ENCODE peak calls at places on chromosomes 1 and 21, in six cellular contexts. One of them, this sample, is unnamed.
A peak's percentile ranks its signal among the peaks of the same experiment; 100 is the strongest.

GRCh38 chr1:230970432-230970831 is 8.2 kb downstream of the TTC13 start:
- DNase-seq in IMR-90: no peak
- DNase-seq in neuronal stem cell: no peak
- DNase-seq in mesendoderm: no peak
- DNase-seq in H9: no peak
- DNase-seq in H1: no peak
- DNase-seq in this sample: no peak

GRCh38 chr1:1021860-1022259 is 1.9 kb downstream of the AGRN start:
- DNase-seq in IMR-90: peak; percentile 56
- DNase-seq in neuronal stem cell: no peak
- DNase-seq in mesendoderm: no peak
- DNase-seq in H9: no peak
- DNase-seq in H1: no peak
- DNase-seq in this sample: no peak

GRCh38 chr21:33115586-33116541 is 45.9 kb downstream of the OLIG1 start:
- DNase-seq in IMR-90: no peak
- DNase-seq in neuronal stem cell: no peak
- DNase-seq in mesendoderm: no peak
- DNase-seq in H9: no peak
- DNase-seq in H1: no peak
- DNase-seq in this sample: no peak

GRCh38 chr1:203351037-203351625 is at the start of gene FMOD:
- DNase-seq in IMR-90: peak; percentile 46
- DNase-seq in neuronal stem cell: no peak
- DNase-seq in mesendoderm: peak; percentile 80
- DNase-seq in H9: peak; percentile 62
- DNase-seq in H1: no peak
- DNase-seq in this sample: peak; percentile 24

GRCh38 chr1:10617931-10618885 is 143.5 kb downstream of the PEX14 start:
- DNase-seq in IMR-90: no peak
- DNase-seq in neuronal stem cell: no peak
- DNase-seq in mesendoderm: no peak
- DNase-seq in H9: peak; percentile 22
- DNase-seq in H1: no peak
- DNase-seq in this sample: no peak

GRCh38 chr1:81635816-81636215 is 164.9 kb upstream of the ADGRL2 start:
- DNase-seq in IMR-90: no peak
- DNase-seq in neuronal stem cell: no peak
- DNase-seq in mesendoderm: peak; percentile 35
- DNase-seq in H9: no peak
- DNase-seq in H1: no peak
- DNase-seq in this sample: peak; percentile 76

GRCh38 chr1:86757272-86757984 is 53.1 kb downstream of the SH3GLB1 start:
- DNase-seq in IMR-90: peak; percentile 45
- DNase-seq in neuronal stem cell: no peak
- DNase-seq in mesendoderm: no peak
- DNase-seq in H9: no peak
- DNase-seq in H1: no peak
- DNase-seq in this sample: no peak

GRCh38 chr21:28016571-28016970 is 976.1 kb downstream of the LTN1 start:
- DNase-seq in IMR-90: peak; percentile 4
- DNase-seq in neuronal stem cell: peak; percentile 2
- DNase-seq in mesendoderm: peak; percentile 5
- DNase-seq in H9: no peak
- DNase-seq in H1: no peak
- DNase-seq in this sample: no peak

GRCh38 chr1:206050655-206051235 is 2.2 kb upstream of the RHEX start:
- DNase-seq in IMR-90: peak; percentile 2
- DNase-seq in neuronal stem cell: no peak
- DNase-seq in mesendoderm: no peak
- DNase-seq in H9: no peak
- DNase-seq in H1: no peak
- DNase-seq in this sample: no peak

GRCh38 chr1:93619507-93620168 is 62.0 kb downstream of the BCAR3 start:
- DNase-seq in IMR-90: no peak
- DNase-seq in neuronal stem cell: no peak
- DNase-seq in mesendoderm: no peak
- DNase-seq in H9: no peak
- DNase-seq in H1: no peak
- DNase-seq in this sample: no peak

GRCh38 chr1:60765204-60765603 is 317.2 kb upstream of the NFIA start:
- DNase-seq in IMR-90: no peak
- DNase-seq in neuronal stem cell: no peak
- DNase-seq in mesendoderm: peak; percentile 70
- DNase-seq in H9: peak; percentile 45
- DNase-seq in H1: no peak
- DNase-seq in this sample: no peak

GRCh38 chr1:155061381-155062150 is 2.0 kb upstream of the EFNA4 start:
- DNase-seq in IMR-90: peak; percentile 78
- DNase-seq in neuronal stem cell: peak; percentile 88
- DNase-seq in mesendoderm: peak; percentile 90
- DNase-seq in H9: peak; percentile 94
- DNase-seq in H1: peak; percentile 100
- DNase-seq in this sample: peak; percentile 83

GRCh38 chr1:184882649-184883303 is 91.5 kb downstream of the NIBAN1 start:
- DNase-seq in IMR-90: no peak
- DNase-seq in neuronal stem cell: no peak
- DNase-seq in mesendoderm: no peak
- DNase-seq in H9: no peak
- DNase-seq in H1: no peak
- DNase-seq in this sample: no peak

GRCh38 chr1:243286409-243287127 is 30.7 kb downstream of the SDCCAG8 start:
- DNase-seq in IMR-90: peak; percentile 63
- DNase-seq in neuronal stem cell: no peak
- DNase-seq in mesendoderm: no peak
- DNase-seq in H9: no peak
- DNase-seq in H1: no peak
- DNase-seq in this sample: peak; percentile 54

GRCh38 chr1:93591833-93592635 is 89.6 kb downstream of the BCAR3 start:
- DNase-seq in IMR-90: no peak
- DNase-seq in neuronal stem cell: no peak
- DNase-seq in mesendoderm: no peak
- DNase-seq in H9: no peak
- DNase-seq in H1: no peak
- DNase-seq in this sample: no peak

GRCh38 chr1:193520472-193520871 is 334.1 kb upstream of the B3GALT2 start:
- DNase-seq in IMR-90: no peak
- DNase-seq in neuronal stem cell: no peak
- DNase-seq in mesendoderm: no peak
- DNase-seq in H9: no peak
- DNase-seq in H1: no peak
- DNase-seq in this sample: no peak

GRCh38 chr1:62621907-62622306 is 24.6 kb downstream of the ANGPTL3 start:
- DNase-seq in IMR-90: peak; percentile 95
- DNase-seq in neuronal stem cell: no peak
- DNase-seq in mesendoderm: peak; percentile 84
- DNase-seq in H9: no peak
- DNase-seq in H1: no peak
- DNase-seq in this sample: peak; percentile 97

GRCh38 chr1:181255270-181255929 is 166.9 kb downstream of the IER5 start:
- DNase-seq in IMR-90: peak; percentile 95
- DNase-seq in neuronal stem cell: no peak
- DNase-seq in mesendoderm: peak; percentile 81
- DNase-seq in H9: no peak
- DNase-seq in H1: no peak
- DNase-seq in this sample: peak; percentile 9

GRCh38 chr1:161549652-161550051 is at the start of gene FCGR3A:
- DNase-seq in IMR-90: no peak
- DNase-seq in neuronal stem cell: no peak
- DNase-seq in mesendoderm: no peak
- DNase-seq in H9: no peak
- DNase-seq in H1: no peak
- DNase-seq in this sample: no peak

GRCh38 chr1:201946224-201946908 is at the start of gene LMOD1:
- DNase-seq in IMR-90: peak; percentile 98
- DNase-seq in neuronal stem cell: peak; percentile 86
- DNase-seq in mesendoderm: peak; percentile 92
- DNase-seq in H9: peak; percentile 95
- DNase-seq in H1: peak; percentile 84
- DNase-seq in this sample: peak; percentile 96

GRCh38 chr1:111417755-111418154 is 9.8 kb downstream of the OVGP1 start:
- DNase-seq in IMR-90: peak; percentile 78
- DNase-seq in neuronal stem cell: no peak
- DNase-seq in mesendoderm: peak; percentile 48
- DNase-seq in H9: no peak
- DNase-seq in H1: no peak
- DNase-seq in this sample: peak; percentile 92

GRCh38 chr1:214146523-214146922 is 134.4 kb upstream of the SMYD2 start:
- DNase-seq in IMR-90: no peak
- DNase-seq in neuronal stem cell: no peak
- DNase-seq in mesendoderm: peak; percentile 46
- DNase-seq in H9: no peak
- DNase-seq in H1: no peak
- DNase-seq in this sample: no peak

GRCh38 chr1:188122646-188123045 is 1293.9 kb downstream of the PLA2G4A start:
- DNase-seq in IMR-90: no peak
- DNase-seq in neuronal stem cell: no peak
- DNase-seq in mesendoderm: no peak
- DNase-seq in H9: no peak
- DNase-seq in H1: no peak
- DNase-seq in this sample: no peak

GRCh38 chr1:197144570-197145325 is 1.7 kb downstream of the ASPM start:
- DNase-seq in IMR-90: peak; percentile 34
- DNase-seq in neuronal stem cell: no peak
- DNase-seq in mesendoderm: peak; percentile 7
- DNase-seq in H9: no peak
- DNase-seq in H1: no peak
- DNase-seq in this sample: peak; percentile 51

GRCh38 chr1:223052931-223053330 is 90.1 kb downstream of the TLR5 start:
- DNase-seq in IMR-90: no peak
- DNase-seq in neuronal stem cell: no peak
- DNase-seq in mesendoderm: no peak
- DNase-seq in H9: no peak
- DNase-seq in H1: no peak
- DNase-seq in this sample: no peak

DNA sequence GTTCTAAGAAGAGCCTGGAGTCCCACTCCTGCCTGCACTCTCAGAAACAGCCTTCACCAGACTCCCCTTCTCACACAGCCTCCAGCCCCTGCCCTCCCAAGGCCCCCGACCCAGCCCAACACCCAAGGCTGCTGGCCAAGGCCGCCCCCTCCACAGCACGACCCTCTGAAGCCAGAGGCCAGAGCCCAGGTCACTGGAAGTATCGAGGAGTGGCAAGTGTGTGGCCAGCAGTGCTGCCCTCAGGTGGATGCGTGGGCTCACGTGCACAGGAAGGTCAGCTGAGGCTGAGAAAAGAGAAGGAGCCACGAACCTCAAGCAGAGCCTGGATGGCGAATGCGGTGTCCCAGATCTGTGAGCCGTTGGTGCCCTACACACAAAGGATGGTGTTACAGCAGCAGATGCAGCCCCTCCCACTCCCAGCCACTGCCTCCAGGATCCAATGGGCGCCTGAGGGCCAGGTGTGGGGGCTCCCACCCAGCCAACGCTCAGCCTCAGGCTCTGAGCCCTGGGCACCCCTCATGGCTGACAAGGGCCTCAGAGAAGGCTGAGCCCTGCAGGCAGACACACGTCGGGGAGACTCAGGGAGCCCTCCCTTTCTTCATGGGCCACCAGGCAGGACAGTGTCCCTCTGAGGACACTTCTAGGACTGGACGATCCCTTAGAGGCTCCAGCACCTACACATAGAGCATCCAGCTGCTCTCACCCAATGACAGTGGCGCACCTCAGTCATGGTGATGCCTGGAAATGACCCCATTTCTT is 18.0 kb downstream of the LSS start:
- DNase-seq in IMR-90: no peak
- DNase-seq in neuronal stem cell: no peak
- DNase-seq in mesendoderm: peak; percentile 22
- DNase-seq in H9: no peak
- DNase-seq in H1: no peak
- DNase-seq in this sample: no peak
- H3K18ac ChIP-seq in IMR-90: no peak overlapping the region
- H3K18ac ChIP-seq in neuronal stem cell: peak overlapping the region; percentile 85
- H3K18ac ChIP-seq in mesendoderm: no peak overlapping the region
- H3K18ac ChIP-seq in H9: no peak overlapping the region
- H3K18ac ChIP-seq in H1: no peak overlapping the region
- H3K18ac ChIP-seq in this sample: no peak overlapping the region

DNA sequence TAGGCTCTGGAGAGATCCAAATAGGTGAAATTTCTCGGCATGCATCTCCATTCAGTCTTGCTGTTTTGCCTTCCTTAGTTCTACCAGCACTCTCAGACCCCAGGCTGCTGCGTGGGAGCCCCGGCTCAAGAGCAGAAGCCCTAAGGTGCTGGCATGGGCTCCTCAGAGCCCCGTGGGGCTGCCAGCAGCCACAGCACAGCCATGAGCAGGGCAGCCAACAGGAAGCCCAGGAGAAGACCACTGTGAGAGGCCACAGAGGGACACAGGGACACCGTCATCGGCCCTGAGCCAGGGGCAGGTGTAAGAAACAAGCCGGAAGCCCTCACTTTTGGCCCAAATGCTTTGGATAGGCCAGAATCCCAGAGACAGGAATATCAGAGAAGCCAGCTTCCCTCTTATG is 66.6 kb downstream of the HIVEP3 start:
- DNase-seq in IMR-90: no peak
- DNase-seq in neuronal stem cell: no peak
- DNase-seq in mesendoderm: no peak
- DNase-seq in H9: no peak
- DNase-seq in H1: no peak
- DNase-seq in this sample: no peak
- H3K4me1 ChIP-seq in IMR-90: peaks cover 7% of the 10 kb centered on the region
- H3K4me1 ChIP-seq in neuronal stem cell: no peaks in the 10 kb centered on the region
- H3K4me1 ChIP-seq in mesendoderm: no peaks in the 10 kb centered on the region
- H3K4me1 ChIP-seq in H9: peaks cover 4% of the 10 kb centered on the region
- H3K4me1 ChIP-seq in H1: no peaks in the 10 kb centered on the region
- H3K4me1 ChIP-seq in this sample: peaks cover 19% of the 10 kb centered on the region

GRCh38 chr1:164707868-164708331 is 148.9 kb downstream of the PBX1 start:
- DNase-seq in IMR-90: peak; percentile 88
- DNase-seq in neuronal stem cell: no peak
- DNase-seq in mesendoderm: peak; percentile 58
- DNase-seq in H9: no peak
- DNase-seq in H1: no peak
- DNase-seq in this sample: peak; percentile 77
- H3K18ac ChIP-seq in IMR-90: peak overlapping the region; percentile 34
- H3K18ac ChIP-seq in neuronal stem cell: peak overlapping the region; percentile 15
- H3K18ac ChIP-seq in mesendoderm: no peak overlapping the region
- H3K18ac ChIP-seq in H9: no peak overlapping the region
- H3K18ac ChIP-seq in H1: no peak overlapping the region
- H3K18ac ChIP-seq in this sample: peak overlapping the region; percentile 89

DNA sequence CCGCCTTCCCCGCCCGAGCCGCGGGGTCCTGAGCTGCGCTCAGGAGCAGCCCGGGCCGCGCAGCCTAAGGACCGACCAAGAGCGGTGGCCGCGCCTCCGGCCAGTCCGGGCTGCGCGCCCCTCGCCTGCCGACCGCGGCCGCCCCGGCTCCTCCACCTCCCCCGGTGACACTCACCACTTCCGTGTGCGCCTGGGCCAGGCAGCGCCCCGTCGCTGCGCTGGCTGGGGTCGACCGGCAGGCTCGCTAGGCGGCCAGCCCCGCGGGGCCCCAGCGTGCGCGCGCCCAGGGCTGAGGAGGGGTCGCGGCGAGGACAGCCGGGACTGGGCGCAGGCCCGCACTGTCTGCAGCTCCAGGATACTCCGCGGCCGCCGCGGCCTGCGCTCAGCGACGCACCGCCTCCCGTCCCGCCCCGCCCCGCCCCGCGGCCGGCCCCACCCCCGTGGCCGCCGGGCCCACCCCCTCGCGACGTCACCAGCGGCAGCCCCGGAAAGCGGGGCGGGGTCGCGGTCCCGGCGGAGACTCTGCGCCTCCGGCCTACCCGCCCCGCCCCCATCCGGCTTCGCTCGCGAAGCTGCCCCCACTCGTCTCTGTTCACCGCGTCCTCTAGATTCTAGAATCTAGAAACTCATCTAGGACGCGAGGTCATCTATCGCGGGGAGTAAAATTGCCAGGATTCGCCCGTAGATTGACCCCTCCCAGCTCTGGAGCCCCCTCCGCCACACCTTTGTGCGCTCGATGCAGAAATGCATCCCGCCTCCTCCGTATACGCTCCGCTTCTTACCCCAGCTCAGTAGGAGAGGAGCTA is at the start of gene JAK1:
- DNase-seq in IMR-90: peak; percentile 72
- DNase-seq in neuronal stem cell: peak; percentile 85
- DNase-seq in mesendoderm: peak; percentile 88
- DNase-seq in H9: peak; percentile 90
- DNase-seq in H1: peak; percentile 87
- DNase-seq in this sample: peak; percentile 81
- H3K4me1 ChIP-seq in IMR-90: peaks cover 2% of the 10 kb centered on the region
- H3K4me1 ChIP-seq in neuronal stem cell: peaks cover 5% of the 10 kb centered on the region
- H3K4me1 ChIP-seq in mesendoderm: no peaks in the 10 kb centered on the region
- H3K4me1 ChIP-seq in H9: peaks cover 5% of the 10 kb centered on the region
- H3K4me1 ChIP-seq in H1: peaks cover 3% of the 10 kb centered on the region
- H3K4me1 ChIP-seq in this sample: peaks cover 3% of the 10 kb centered on the region